ENCODE peak calls at places on chromosome 20, in five cellular contexts. One of them, this sample, is unnamed.

GRCh38 chr20:9590189-9590588 is 75.8 kb downstream of the LAMP5 start:
- DNase-seq in H9: no peak
- DNase-seq in trophoblast cell: no peak
- DNase-seq in neuronal stem cell: no peak
- DNase-seq in H1: no peak
- DNase-seq in this sample: peak; percentile 48

GRCh38 chr20:8744228-8744844 is 324.6 kb upstream of the PLCB4 start:
- DNase-seq in trophoblast cell: no peak
- DNase-seq in neuronal stem cell: no peak
- DNase-seq in H1: no peak
- DNase-seq in H9: no peak
- DNase-seq in this sample: no peak

GRCh38 chr20:49870261-49870660 is 45.1 kb downstream of the SPATA2 start:
- DNase-seq in H1: no peak
- DNase-seq in trophoblast cell: no peak
- DNase-seq in H9: no peak
- DNase-seq in neuronal stem cell: no peak
- DNase-seq in this sample: no peak

GRCh38 chr20:57317789-57318371 is 11.7 kb upstream of the SPO11 start:
- DNase-seq in trophoblast cell: no peak
- DNase-seq in H1: no peak
- DNase-seq in H9: no peak
- DNase-seq in neuronal stem cell: no peak
- DNase-seq in this sample: no peak

GRCh38 chr20:42775037-42775436 is 414.7 kb downstream of the PTPRT start:
- DNase-seq in neuronal stem cell: no peak
- DNase-seq in H1: no peak
- DNase-seq in H9: no peak
- DNase-seq in trophoblast cell: no peak
- DNase-seq in this sample: no peak

GRCh38 chr20:58017237-58017969 is 211.1 kb downstream of the ANKRD60 start:
- DNase-seq in H9: peak; percentile 19
- DNase-seq in trophoblast cell: peak; percentile 78
- DNase-seq in neuronal stem cell: no peak
- DNase-seq in H1: no peak
- DNase-seq in this sample: no peak

GRCh38 chr20:44092551-44093248 is 94.3 kb downstream of the JPH2 start:
- DNase-seq in trophoblast cell: no peak
- DNase-seq in H1: no peak
- DNase-seq in neuronal stem cell: peak; percentile 27
- DNase-seq in H9: peak; percentile 41
- DNase-seq in this sample: peak; percentile 53

GRCh38 chr20:3729811-3730550 is 2.5 kb upstream of the HSPA12B start:
- DNase-seq in H9: peak; percentile 18
- DNase-seq in trophoblast cell: no peak
- DNase-seq in neuronal stem cell: no peak
- DNase-seq in H1: no peak
- DNase-seq in this sample: no peak

GRCh38 chr20:47360207-47360488 is 3.6 kb upstream of the ZMYND8 start:
- DNase-seq in H1: no peak
- DNase-seq in neuronal stem cell: no peak
- DNase-seq in H9: no peak
- DNase-seq in trophoblast cell: peak; percentile 84
- DNase-seq in this sample: peak; percentile 92

GRCh38 chr20:50798650-50799049 is 3.8 kb downstream of the BCAS4 start:
- DNase-seq in trophoblast cell: no peak
- DNase-seq in neuronal stem cell: no peak
- DNase-seq in H1: no peak
- DNase-seq in H9: no peak
- DNase-seq in this sample: no peak

GRCh38 chr20:1894951-1895673 is at the start of gene SIRPA:
- DNase-seq in H9: peak; percentile 48
- DNase-seq in neuronal stem cell: peak; percentile 45
- DNase-seq in trophoblast cell: no peak
- DNase-seq in H1: no peak
- DNase-seq in this sample: peak; percentile 80

GRCh38 chr20:39623584-39624234 is 661.6 kb downstream of the DHX35 start:
- DNase-seq in H1: no peak
- DNase-seq in H9: no peak
- DNase-seq in trophoblast cell: no peak
- DNase-seq in neuronal stem cell: no peak
- DNase-seq in this sample: no peak

GRCh38 chr20:46111028-46111835 is 6.9 kb upstream of the CD40 start:
- DNase-seq in trophoblast cell: peak; percentile 35
- DNase-seq in neuronal stem cell: no peak
- DNase-seq in H9: no peak
- DNase-seq in H1: no peak
- DNase-seq in this sample: peak; percentile 52

GRCh38 chr20:48773837-48774418 is 53.9 kb downstream of the PREX1 start:
- DNase-seq in trophoblast cell: peak; percentile 22
- DNase-seq in H1: no peak
- DNase-seq in neuronal stem cell: no peak
- DNase-seq in H9: no peak
- DNase-seq in this sample: peak; percentile 11

GRCh38 chr20:60477958-60478357 is 519.7 kb downstream of the CDH26 start:
- DNase-seq in neuronal stem cell: no peak
- DNase-seq in trophoblast cell: no peak
- DNase-seq in H1: no peak
- DNase-seq in H9: no peak
- DNase-seq in this sample: no peak

GRCh38 chr20:36396847-36397246 is 90.7 kb downstream of the DLGAP4 start:
- DNase-seq in H9: no peak
- DNase-seq in trophoblast cell: no peak
- DNase-seq in neuronal stem cell: no peak
- DNase-seq in H1: no peak
- DNase-seq in this sample: no peak

GRCh38 chr20:37096415-37097039 is 730 bp upstream of the RBL1 start:
- DNase-seq in H9: no peak
- DNase-seq in neuronal stem cell: no peak
- DNase-seq in trophoblast cell: no peak
- DNase-seq in H1: no peak
- DNase-seq in this sample: no peak

GRCh38 chr20:52193133-52193532 is 1.6 kb upstream of the ZFP64 start:
- DNase-seq in H9: no peak
- DNase-seq in trophoblast cell: no peak
- DNase-seq in H1: no peak
- DNase-seq in neuronal stem cell: no peak
- DNase-seq in this sample: no peak

GRCh38 chr20:20003088-20003954 is 13.8 kb upstream of the NAA20 start:
- DNase-seq in neuronal stem cell: no peak
- DNase-seq in trophoblast cell: peak; percentile 24
- DNase-seq in H1: no peak
- DNase-seq in H9: no peak
- DNase-seq in this sample: no peak

GRCh38 chr20:33880396-33880795 is 69.2 kb downstream of the CHMP4B start:
- DNase-seq in H1: no peak
- DNase-seq in H9: no peak
- DNase-seq in neuronal stem cell: no peak
- DNase-seq in trophoblast cell: no peak
- DNase-seq in this sample: no peak

GRCh38 chr20:57999465-58000111 is 228.9 kb downstream of the ANKRD60 start:
- DNase-seq in neuronal stem cell: peak; percentile 31
- DNase-seq in H1: no peak
- DNase-seq in trophoblast cell: no peak
- DNase-seq in H9: no peak
- DNase-seq in this sample: no peak

GRCh38 chr20:16553684-16554083 is 19.6 kb downstream of the KIF16B start:
- DNase-seq in H9: no peak
- DNase-seq in H1: no peak
- DNase-seq in neuronal stem cell: no peak
- DNase-seq in trophoblast cell: no peak
- DNase-seq in this sample: no peak
- H2BK12ac ChIP-seq in H9: no peak overlapping the region
- H2BK12ac ChIP-seq in H1: no peak overlapping the region
- H2BK12ac ChIP-seq in neuronal stem cell: no peak overlapping the region
- H2BK12ac ChIP-seq in trophoblast cell: no peak overlapping the region
- H2BK12ac ChIP-seq in this sample: no peak overlapping the region

GRCh38 chr20:63538204-63539091 is 1.3 kb upstream of the PTK6 start:
- DNase-seq in neuronal stem cell: no peak
- DNase-seq in H1: no peak
- DNase-seq in H9: no peak
- DNase-seq in trophoblast cell: no peak
- DNase-seq in this sample: peak; percentile 60
- H3K27ac ChIP-seq in neuronal stem cell: no peak overlapping the region
- H3K27ac ChIP-seq in H1: no peak overlapping the region
- H3K27ac ChIP-seq in H9: no peak overlapping the region
- H3K27ac ChIP-seq in trophoblast cell: no peak overlapping the region
- H3K27ac ChIP-seq in this sample: no peak overlapping the region

DNA sequence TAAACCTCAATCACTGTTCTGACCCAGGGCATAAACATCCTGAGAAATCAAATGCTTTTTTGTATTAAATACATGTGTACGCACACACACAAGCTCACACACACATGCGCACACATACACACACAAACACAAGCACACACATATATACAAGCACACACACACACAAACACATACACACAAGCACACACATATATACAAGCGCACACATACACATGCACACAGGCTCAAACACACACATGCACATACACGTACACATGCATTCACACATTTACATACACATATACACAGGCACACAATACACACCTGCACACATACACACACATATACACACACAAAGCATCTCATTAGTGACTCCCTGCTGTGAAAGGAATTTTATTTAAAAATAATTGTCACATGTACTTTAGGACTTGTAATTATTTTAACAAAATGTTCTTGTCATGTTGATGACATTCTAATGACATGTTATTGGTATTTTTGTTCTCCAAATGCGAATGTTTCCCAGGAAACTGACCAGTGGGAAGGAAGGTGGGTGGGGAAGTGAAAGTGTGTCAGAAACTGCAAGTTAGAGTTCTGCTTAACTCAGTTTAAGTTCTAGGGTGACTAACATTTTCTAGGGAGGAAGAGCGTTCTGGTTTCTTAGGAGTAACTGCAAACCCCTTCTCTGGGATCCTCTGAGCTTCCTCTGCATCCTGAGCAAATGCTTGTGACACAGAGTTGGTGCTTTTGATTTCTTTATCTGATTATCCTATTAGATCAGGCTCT is 113.9 kb upstream of the ZNF217 start:
- DNase-seq in neuronal stem cell: no peak
- DNase-seq in H9: no peak
- DNase-seq in H1: no peak
- DNase-seq in trophoblast cell: no peak
- DNase-seq in this sample: peak; percentile 65
- H2AK5ac ChIP-seq in neuronal stem cell: no peak overlapping the region
- H2AK5ac ChIP-seq in H9: no peak overlapping the region
- H2AK5ac ChIP-seq in H1: peak overlapping the region; percentile 98
- H2AK5ac ChIP-seq in trophoblast cell: no peak overlapping the region
- H2AK5ac ChIP-seq in this sample: no peak overlapping the region

DNA sequence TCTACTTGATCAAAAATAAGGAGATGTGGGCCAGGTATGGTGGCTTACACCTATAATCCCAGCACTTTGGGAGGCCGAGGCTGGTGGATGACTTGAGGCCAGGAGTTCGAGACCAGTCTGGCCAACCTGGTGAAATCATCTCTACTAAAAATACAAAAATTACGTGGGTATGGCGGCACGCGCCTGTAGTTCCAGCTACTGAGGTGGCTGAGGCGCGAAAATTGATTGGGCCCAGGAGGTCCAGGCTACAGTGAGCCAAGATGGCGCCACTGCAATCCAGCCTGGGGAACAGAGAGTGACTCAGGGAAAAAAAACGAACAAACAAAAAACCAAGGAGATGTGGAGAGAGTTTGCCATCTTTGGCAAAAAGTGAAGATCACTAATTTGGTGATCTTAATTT is 65.3 kb downstream of the BMP2 start:
- DNase-seq in H9: no peak
- DNase-seq in neuronal stem cell: no peak
- DNase-seq in trophoblast cell: no peak
- DNase-seq in H1: no peak
- DNase-seq in this sample: no peak
- H2BK12ac ChIP-seq in H9: no peak overlapping the region
- H2BK12ac ChIP-seq in neuronal stem cell: no peak overlapping the region
- H2BK12ac ChIP-seq in trophoblast cell: no peak overlapping the region
- H2BK12ac ChIP-seq in H1: no peak overlapping the region
- H2BK12ac ChIP-seq in this sample: no peak overlapping the region

GRCh38 chr20:62159052-62159451 is 15.5 kb downstream of the SS18L1 start:
- DNase-seq in trophoblast cell: no peak
- DNase-seq in H9: no peak
- DNase-seq in neuronal stem cell: no peak
- DNase-seq in H1: no peak
- DNase-seq in this sample: no peak
- H3K27ac ChIP-seq in trophoblast cell: no peak overlapping the region
- H3K27ac ChIP-seq in H9: no peak overlapping the region
- H3K27ac ChIP-seq in neuronal stem cell: no peak overlapping the region
- H3K27ac ChIP-seq in H1: no peak overlapping the region
- H3K27ac ChIP-seq in this sample: no peak overlapping the region

GRCh38 chr20:62372042-62372993 is 5.2 kb upstream of the LAMA5 start:
- DNase-seq in trophoblast cell: no peak
- DNase-seq in H1: no peak
- DNase-seq in H9: no peak
- DNase-seq in neuronal stem cell: no peak
- DNase-seq in this sample: no peak
- H2AK5ac ChIP-seq in trophoblast cell: peak overlapping the region; percentile 26
- H2AK5ac ChIP-seq in H1: no peak overlapping the region
- H2AK5ac ChIP-seq in H9: no peak overlapping the region
- H2AK5ac ChIP-seq in neuronal stem cell: peak overlapping the region; percentile 12
- H2AK5ac ChIP-seq in this sample: peak overlapping the region; percentile 96

GRCh38 chr20:15596220-15596875 is 976.9 kb downstream of the KIF16B start:
- DNase-seq in H1: no peak
- DNase-seq in trophoblast cell: no peak
- DNase-seq in neuronal stem cell: no peak
- DNase-seq in H9: no peak
- DNase-seq in this sample: peak; percentile 10

GRCh38 chr20:15594296-15594695 is 979.0 kb downstream of the KIF16B start:
- DNase-seq in neuronal stem cell: no peak
- DNase-seq in H1: no peak
- DNase-seq in trophoblast cell: peak; percentile 59
- DNase-seq in H9: no peak
- DNase-seq in this sample: no peak

GRCh38 chr20:15600565-15600964 is 972.7 kb downstream of the KIF16B start:
- DNase-seq in H9: no peak
- DNase-seq in H1: no peak
- DNase-seq in neuronal stem cell: no peak
- DNase-seq in trophoblast cell: no peak
- DNase-seq in this sample: no peak

GRCh38 chr20:15599961-15600360 is 973.3 kb downstream of the KIF16B start:
- DNase-seq in H9: no peak
- DNase-seq in H1: no peak
- DNase-seq in trophoblast cell: no peak
- DNase-seq in neuronal stem cell: no peak
- DNase-seq in this sample: no peak

GRCh38 chr20:15597306-15597705 is 975.9 kb downstream of the KIF16B start:
- DNase-seq in trophoblast cell: no peak
- DNase-seq in H9: no peak
- DNase-seq in neuronal stem cell: no peak
- DNase-seq in H1: no peak
- DNase-seq in this sample: no peak
- H2BK12ac ChIP-seq in trophoblast cell: no peak overlapping the region
- H2BK12ac ChIP-seq in H9: no peak overlapping the region
- H2BK12ac ChIP-seq in neuronal stem cell: no peak overlapping the region
- H2BK12ac ChIP-seq in H1: no peak overlapping the region
- H2BK12ac ChIP-seq in this sample: no peak overlapping the region